ENCODE peak calls at places on chromosomes 4 and X, in nine cellular contexts. N, I, J, U, R, B, E, W and G are unnamed samples.

GRCh38 chr4:112145820-112146813 is 863 bp downstream of the FAM241A start:
- DNase-seq in N (no peak), I (peak; percentile 24), J (no peak), U (peak; percentile 82), R (peak; percentile 66), B (peak; percentile 20), E (peak; percentile 44), W (no peak), G (no peak)

GRCh38 chr4:66655505-66655904 is 889.8 kb downstream of the CENPC start:
- DNase-seq in N (no peak), I (no peak), J (no peak), U (no peak), R (no peak), B (no peak), E (no peak), W (no peak), G (no peak)

GRCh38 chr4:122512430-122512829 is 55.9 kb upstream of the IL2 start:
- DNase-seq in N (no peak), I (no peak), J (no peak), U (no peak), R (no peak), B (no peak), E (no peak), W (no peak), G (no peak)

GRCh38 chrX:2401590-2402360 is 99.0 kb downstream of the DHRSX start:
- DNase-seq in N (peak; percentile 74), I (no peak), J (no peak), U (no peak), R (peak; percentile 57), B (no peak), E (peak; percentile 49), W (no peak), G (no peak)

GRCh38 chr4:101334963-101335572 is 12.3 kb downstream of the PPP3CA start:
- DNase-seq in N (no peak), I (peak; percentile 21), J (no peak), U (no peak), R (no peak), B (no peak), E (no peak), W (no peak), G (no peak)

GRCh38 chr4:87236851-87237250 is 16.4 kb upstream of the KLHL8 start:
- DNase-seq in N (no peak), I (no peak), J (no peak), U (no peak), R (no peak), B (no peak), E (no peak), W (no peak), G (no peak)

GRCh38 chr4:66565796-66566195 is 895.5 kb upstream of the EPHA5 start:
- DNase-seq in N (no peak), I (peak; percentile 11), J (no peak), U (no peak), R (no peak), B (no peak), E (no peak), W (no peak), G (no peak)

GRCh38 chr4:183100827-183101226 is 1.8 kb downstream of the WWC2 start:
- DNase-seq in N (no peak), I (no peak), J (no peak), U (no peak), R (no peak), B (no peak), E (no peak), W (no peak), G (no peak)

GRCh38 chrX:11427082-11428033 is 134.1 kb downstream of the AMELX start:
- DNase-seq in N (no peak), I (no peak), J (no peak), U (no peak), R (peak; percentile 66), B (no peak), E (peak; percentile 39), W (no peak), G (no peak)

GRCh38 chrX:49610718-49611310 is 12.0 kb downstream of the GAGE1 start:
- DNase-seq in N (no peak), I (no peak), J (no peak), U (no peak), R (no peak), B (no peak), E (no peak), W (no peak), G (no peak)

GRCh38 chr4:98421106-98421505 is 159.9 kb downstream of the RAP1GDS1 start:
- DNase-seq in N (peak; percentile 79), I (peak; percentile 77), J (no peak), U (no peak), R (no peak), B (no peak), E (no peak), W (no peak), G (no peak)

GRCh38 chrX:124592745-124593144 is 246.4 kb downstream of the SH2D1A start:
- DNase-seq in N (no peak), I (no peak), J (no peak), U (no peak), R (no peak), B (no peak), E (no peak), W (no peak), G (no peak)

GRCh38 chrX:8845060-8845459 is 43.9 kb upstream of the FAM9A start:
- DNase-seq in N (no peak), I (peak; percentile 80), J (no peak), U (no peak), R (no peak), B (no peak), E (peak; percentile 67), W (no peak), G (no peak)

GRCh38 chrX:2486476-2487133 is 14.2 kb downstream of the DHRSX start:
- DNase-seq in N (no peak), I (no peak), J (no peak), U (no peak), R (no peak), B (no peak), E (no peak), W (no peak), G (no peak)

GRCh38 chrX:16445166-16445752 is 204.7 kb upstream of the S100G start:
- DNase-seq in N (no peak), I (peak; percentile 47), J (no peak), U (no peak), R (no peak), B (no peak), E (peak; percentile 68), W (peak; percentile 5), G (no peak)

GRCh38 chr4:128358903-128359260 is 71.3 kb upstream of the PGRMC2 start:
- DNase-seq in N (no peak), I (no peak), J (no peak), U (no peak), R (no peak), B (no peak), E (no peak), W (no peak), G (no peak)

GRCh38 chr4:186684889-186685309 is 38.8 kb downstream of the FAT1 start:
- DNase-seq in N (no peak), I (no peak), J (no peak), U (no peak), R (no peak), B (no peak), E (peak; percentile 74), W (no peak), G (no peak)

GRCh38 chr4:147044241-147044640 is 98.6 kb upstream of the TTC29 start:
- DNase-seq in N (no peak), I (no peak), J (no peak), U (no peak), R (no peak), B (no peak), E (no peak), W (no peak), G (no peak)

GRCh38 chr4:6592804-6593563 is 18.0 kb downstream of the MAN2B2 start:
- DNase-seq in N (no peak), I (no peak), J (no peak), U (no peak), R (no peak), B (no peak), E (no peak), W (no peak), G (no peak)

GRCh38 chrX:18146954-18147353 is 73.7 kb downstream of the BEND2 start:
- DNase-seq in N (peak; percentile 5), I (peak; percentile 13), J (no peak), U (no peak), R (no peak), B (peak; percentile 3), E (peak; percentile 50), W (no peak), G (no peak)